ENCODE peak calls at places on chromosomes 1 and 21, in seven cellular contexts. One of them, this sample, is unnamed.

GRCh38 chr1:43274125-43274803 is 4.5 kb downstream of the TMEM125 start:
- DNase-seq in left ventricle myocardium inferior: no peak
- DNase-seq in K562: no peak
- DNase-seq in breast epithelium: no peak
- DNase-seq in mucosa of descending colon: no peak
- DNase-seq in keratinocyte: peak; percentile 17
- DNase-seq in colonic mucosa: no peak
- DNase-seq in this sample: peak; percentile 64

GRCh38 chr1:162003825-162004205 is 19.9 kb downstream of the OLFML2B start:
- DNase-seq in left ventricle myocardium inferior: no peak
- DNase-seq in K562: no peak
- DNase-seq in breast epithelium: no peak
- DNase-seq in mucosa of descending colon: no peak
- DNase-seq in keratinocyte: no peak
- DNase-seq in colonic mucosa: no peak
- DNase-seq in this sample: no peak

GRCh38 chr1:202105571-202106339 is 17.0 kb upstream of the GPR37L1 start:
- DNase-seq in left ventricle myocardium inferior: no peak
- DNase-seq in K562: peak; percentile 96
- DNase-seq in breast epithelium: peak; percentile 57
- DNase-seq in mucosa of descending colon: peak; percentile 93
- DNase-seq in keratinocyte: no peak
- DNase-seq in colonic mucosa: peak; percentile 95
- DNase-seq in this sample: no peak

GRCh38 chr1:40708750-40709099 is 17.2 kb downstream of the NFYC start:
- DNase-seq in left ventricle myocardium inferior: no peak
- DNase-seq in K562: peak; percentile 83
- DNase-seq in breast epithelium: no peak
- DNase-seq in mucosa of descending colon: no peak
- DNase-seq in keratinocyte: peak; percentile 15
- DNase-seq in colonic mucosa: no peak
- DNase-seq in this sample: no peak

GRCh38 chr1:167463055-167463454 is 55.3 kb downstream of the CD247 start:
- DNase-seq in left ventricle myocardium inferior: no peak
- DNase-seq in K562: no peak
- DNase-seq in breast epithelium: no peak
- DNase-seq in mucosa of descending colon: no peak
- DNase-seq in keratinocyte: no peak
- DNase-seq in colonic mucosa: no peak
- DNase-seq in this sample: no peak

GRCh38 chr1:165903672-165904071 is 76.3 kb downstream of the UCK2 start:
- DNase-seq in left ventricle myocardium inferior: no peak
- DNase-seq in K562: no peak
- DNase-seq in breast epithelium: peak; percentile 83
- DNase-seq in mucosa of descending colon: no peak
- DNase-seq in keratinocyte: peak; percentile 79
- DNase-seq in colonic mucosa: peak; percentile 61
- DNase-seq in this sample: no peak

GRCh38 chr1:223129229-223129851 is 13.7 kb downstream of the TLR5 start:
- DNase-seq in left ventricle myocardium inferior: peak; percentile 80
- DNase-seq in K562: peak; percentile 89
- DNase-seq in breast epithelium: no peak
- DNase-seq in mucosa of descending colon: peak; percentile 76
- DNase-seq in keratinocyte: no peak
- DNase-seq in colonic mucosa: peak; percentile 75
- DNase-seq in this sample: peak; percentile 88

GRCh38 chr21:18602711-18603110 is 199.1 kb upstream of the TMPRSS15 start:
- DNase-seq in left ventricle myocardium inferior: no peak
- DNase-seq in K562: no peak
- DNase-seq in breast epithelium: no peak
- DNase-seq in mucosa of descending colon: no peak
- DNase-seq in keratinocyte: no peak
- DNase-seq in colonic mucosa: no peak
- DNase-seq in this sample: no peak

GRCh38 chr1:25912076-25912831 is 6.0 kb upstream of the STMN1 start:
- DNase-seq in left ventricle myocardium inferior: no peak
- DNase-seq in K562: no peak
- DNase-seq in breast epithelium: no peak
- DNase-seq in mucosa of descending colon: no peak
- DNase-seq in keratinocyte: no peak
- DNase-seq in colonic mucosa: no peak
- DNase-seq in this sample: no peak

GRCh38 chr1:119046429-119047039 is 58.4 kb upstream of the TBX15 start:
- DNase-seq in left ventricle myocardium inferior: no peak
- DNase-seq in K562: no peak
- DNase-seq in breast epithelium: no peak
- DNase-seq in mucosa of descending colon: no peak
- DNase-seq in keratinocyte: no peak
- DNase-seq in colonic mucosa: no peak
- DNase-seq in this sample: no peak

GRCh38 chr1:94068096-94068830 is 52.7 kb downstream of the ABCA4 start:
- DNase-seq in left ventricle myocardium inferior: no peak
- DNase-seq in K562: no peak
- DNase-seq in breast epithelium: no peak
- DNase-seq in mucosa of descending colon: no peak
- DNase-seq in keratinocyte: no peak
- DNase-seq in colonic mucosa: no peak
- DNase-seq in this sample: no peak

GRCh38 chr1:210541680-210542358 is 213.1 kb downstream of the HHAT start:
- DNase-seq in left ventricle myocardium inferior: no peak
- DNase-seq in K562: no peak
- DNase-seq in breast epithelium: no peak
- DNase-seq in mucosa of descending colon: no peak
- DNase-seq in keratinocyte: no peak
- DNase-seq in colonic mucosa: no peak
- DNase-seq in this sample: no peak

GRCh38 chr1:168623003-168623828 is 46.8 kb downstream of the XCL1 start:
- DNase-seq in left ventricle myocardium inferior: no peak
- DNase-seq in K562: no peak
- DNase-seq in breast epithelium: no peak
- DNase-seq in mucosa of descending colon: no peak
- DNase-seq in keratinocyte: no peak
- DNase-seq in colonic mucosa: no peak
- DNase-seq in this sample: no peak

GRCh38 chr1:117970251-117970650 is 40.7 kb downstream of the WDR3 start:
- DNase-seq in left ventricle myocardium inferior: no peak
- DNase-seq in K562: no peak
- DNase-seq in breast epithelium: no peak
- DNase-seq in mucosa of descending colon: no peak
- DNase-seq in keratinocyte: no peak
- DNase-seq in colonic mucosa: no peak
- DNase-seq in this sample: no peak

GRCh38 chr1:197980457-197980856 is 63.3 kb downstream of the LHX9 start:
- DNase-seq in left ventricle myocardium inferior: no peak
- DNase-seq in K562: no peak
- DNase-seq in breast epithelium: no peak
- DNase-seq in mucosa of descending colon: no peak
- DNase-seq in keratinocyte: no peak
- DNase-seq in colonic mucosa: no peak
- DNase-seq in this sample: no peak

GRCh38 chr1:37657620-37658412 is 23.1 kb upstream of the RSPO1 start:
- DNase-seq in left ventricle myocardium inferior: no peak
- DNase-seq in K562: no peak
- DNase-seq in breast epithelium: no peak
- DNase-seq in mucosa of descending colon: no peak
- DNase-seq in keratinocyte: no peak
- DNase-seq in colonic mucosa: no peak
- DNase-seq in this sample: no peak

GRCh38 chr1:205522692-205523091 is 18.2 kb downstream of the CDK18 start:
- DNase-seq in left ventricle myocardium inferior: no peak
- DNase-seq in K562: no peak
- DNase-seq in breast epithelium: no peak
- DNase-seq in mucosa of descending colon: no peak
- DNase-seq in keratinocyte: no peak
- DNase-seq in colonic mucosa: no peak
- DNase-seq in this sample: no peak

GRCh38 chr1:116377564-116378529 is 4.8 kb downstream of the ATP1A1 start:
- DNase-seq in left ventricle myocardium inferior: peak; percentile 78
- DNase-seq in K562: no peak
- DNase-seq in breast epithelium: peak; percentile 60
- DNase-seq in mucosa of descending colon: no peak
- DNase-seq in keratinocyte: peak; percentile 65
- DNase-seq in colonic mucosa: peak; percentile 58
- DNase-seq in this sample: no peak

GRCh38 chr1:147812799-147813198 is 52.4 kb upstream of the GJA5 start:
- DNase-seq in left ventricle myocardium inferior: no peak
- DNase-seq in K562: no peak
- DNase-seq in breast epithelium: no peak
- DNase-seq in mucosa of descending colon: no peak
- DNase-seq in keratinocyte: no peak
- DNase-seq in colonic mucosa: no peak
- DNase-seq in this sample: no peak

GRCh38 chr1:197912739-197913494 is 4.3 kb upstream of the LHX9 start:
- DNase-seq in left ventricle myocardium inferior: no peak
- DNase-seq in K562: no peak
- DNase-seq in breast epithelium: no peak
- DNase-seq in mucosa of descending colon: no peak
- DNase-seq in keratinocyte: no peak
- DNase-seq in colonic mucosa: no peak
- DNase-seq in this sample: no peak

GRCh38 chr1:56436912-56437403 is 142.4 kb downstream of the PLPP3 start:
- DNase-seq in left ventricle myocardium inferior: no peak
- DNase-seq in K562: no peak
- DNase-seq in breast epithelium: no peak
- DNase-seq in mucosa of descending colon: no peak
- DNase-seq in keratinocyte: no peak
- DNase-seq in colonic mucosa: no peak
- DNase-seq in this sample: no peak

GRCh38 chr1:15525043-15525958 is 1.3 kb upstream of the CASP9 start:
- DNase-seq in left ventricle myocardium inferior: peak; percentile 99
- DNase-seq in K562: peak; percentile 93
- DNase-seq in breast epithelium: peak; percentile 31
- DNase-seq in mucosa of descending colon: peak; percentile 100
- DNase-seq in keratinocyte: no peak
- DNase-seq in colonic mucosa: peak; percentile 49
- DNase-seq in this sample: peak; percentile 99

GRCh38 chr1:172456344-172456769 is 12.5 kb upstream of the PIGC start:
- DNase-seq in left ventricle myocardium inferior: no peak
- DNase-seq in K562: no peak
- DNase-seq in breast epithelium: no peak
- DNase-seq in mucosa of descending colon: no peak
- DNase-seq in keratinocyte: no peak
- DNase-seq in colonic mucosa: no peak
- DNase-seq in this sample: no peak

GRCh38 chr1:17553970-17554369 is 14.5 kb downstream of the ARHGEF10L start:
- DNase-seq in left ventricle myocardium inferior: no peak
- DNase-seq in K562: no peak
- DNase-seq in breast epithelium: no peak
- DNase-seq in mucosa of descending colon: no peak
- DNase-seq in keratinocyte: peak; percentile 63
- DNase-seq in colonic mucosa: no peak
- DNase-seq in this sample: no peak

GRCh38 chr1:10387611-10388386 is 11.1 kb upstream of the PGD start:
- DNase-seq in left ventricle myocardium inferior: peak; percentile 50
- DNase-seq in K562: no peak
- DNase-seq in breast epithelium: no peak
- DNase-seq in mucosa of descending colon: peak; percentile 55
- DNase-seq in keratinocyte: no peak
- DNase-seq in colonic mucosa: no peak
- DNase-seq in this sample: no peak

GRCh38 chr1:41598325-41598724 is 113.8 kb upstream of the EDN2 start:
- DNase-seq in left ventricle myocardium inferior: no peak
- DNase-seq in K562: no peak
- DNase-seq in breast epithelium: no peak
- DNase-seq in mucosa of descending colon: no peak
- DNase-seq in keratinocyte: no peak
- DNase-seq in colonic mucosa: no peak
- DNase-seq in this sample: no peak

GRCh38 chr1:226672217-226672838 is 66.8 kb downstream of the ITPKB start:
- DNase-seq in left ventricle myocardium inferior: no peak
- DNase-seq in K562: no peak
- DNase-seq in breast epithelium: no peak
- DNase-seq in mucosa of descending colon: peak; percentile 29
- DNase-seq in keratinocyte: no peak
- DNase-seq in colonic mucosa: peak; percentile 49
- DNase-seq in this sample: no peak
- H3K4me1 ChIP-seq in left ventricle myocardium inferior: peaks cover 67% of the 10 kb centered on the region
- H3K4me1 ChIP-seq in K562: no peaks in the 10 kb centered on the region
- H3K4me1 ChIP-seq in breast epithelium: peaks cover 1% of the 10 kb centered on the region
- H3K4me1 ChIP-seq in mucosa of descending colon: peaks cover 23% of the 10 kb centered on the region
- H3K4me1 ChIP-seq in keratinocyte: peaks cover 13% of the 10 kb centered on the region
- H3K4me1 ChIP-seq in colonic mucosa: peaks cover 4% of the 10 kb centered on the region
- H3K4me1 ChIP-seq in this sample: peaks cover 35% of the 10 kb centered on the region

DNA sequence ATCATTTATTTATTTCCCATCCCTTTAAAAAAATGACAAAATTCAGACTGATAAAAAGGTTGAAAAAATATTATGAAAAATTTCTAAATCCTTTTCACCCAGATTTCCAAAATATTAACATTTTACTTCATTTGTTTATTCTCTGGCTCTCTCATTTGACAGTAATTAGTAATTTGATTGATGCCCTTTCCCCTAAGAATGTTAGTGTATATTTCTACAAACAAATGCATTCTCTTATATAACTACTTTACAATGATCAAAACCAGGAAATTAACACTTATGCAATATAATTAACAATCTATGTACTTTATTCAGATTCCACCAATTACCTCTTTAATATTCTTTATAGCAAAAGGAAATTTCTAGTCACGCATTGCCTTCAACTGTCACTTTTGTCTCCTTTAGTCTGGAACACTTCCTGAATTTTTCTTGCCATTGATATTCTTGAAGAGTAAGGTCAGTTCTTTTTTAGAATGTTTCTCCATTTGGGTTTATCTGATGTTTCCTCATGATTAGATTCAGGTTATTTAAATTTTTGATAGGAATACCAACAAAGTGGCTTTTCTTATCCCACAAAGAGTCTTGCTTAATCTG is 3.9 kb downstream of the CD53 start:
- DNase-seq in left ventricle myocardium inferior: no peak
- DNase-seq in K562: no peak
- DNase-seq in breast epithelium: no peak
- DNase-seq in mucosa of descending colon: no peak
- DNase-seq in keratinocyte: no peak
- DNase-seq in colonic mucosa: no peak
- DNase-seq in this sample: no peak
- H3K4me1 ChIP-seq in left ventricle myocardium inferior: no peaks in the 10 kb centered on the region
- H3K4me1 ChIP-seq in K562: peaks cover 6% of the 10 kb centered on the region
- H3K4me1 ChIP-seq in breast epithelium: no peaks in the 10 kb centered on the region
- H3K4me1 ChIP-seq in mucosa of descending colon: no peaks in the 10 kb centered on the region
- H3K4me1 ChIP-seq in keratinocyte: no peaks in the 10 kb centered on the region
- H3K4me1 ChIP-seq in colonic mucosa: no peaks in the 10 kb centered on the region
- H3K4me1 ChIP-seq in this sample: peaks cover 6% of the 10 kb centered on the region

DNA sequence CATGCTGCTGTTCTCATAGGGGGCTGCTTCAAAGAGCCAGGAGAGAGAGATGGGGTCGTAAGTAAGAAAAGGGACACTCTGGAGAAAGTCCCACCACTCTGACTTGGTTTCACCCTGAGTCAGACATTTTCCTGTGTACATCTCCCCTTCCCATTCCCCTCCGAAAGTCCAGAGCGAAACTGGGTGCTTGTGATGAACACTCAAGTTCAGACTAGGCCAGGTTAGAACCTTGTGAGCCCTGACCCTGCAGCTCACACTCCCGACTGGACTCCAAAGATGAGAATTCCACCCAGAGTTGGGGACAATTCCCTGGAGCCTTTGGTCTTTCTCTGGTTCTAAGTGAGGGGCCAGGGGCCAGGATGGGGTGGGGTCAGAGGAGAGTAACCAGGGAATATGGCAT is 139.5 kb downstream of the CNIH3 start:
- DNase-seq in left ventricle myocardium inferior: no peak
- DNase-seq in K562: no peak
- DNase-seq in breast epithelium: no peak
- DNase-seq in mucosa of descending colon: no peak
- DNase-seq in keratinocyte: no peak
- DNase-seq in colonic mucosa: no peak
- DNase-seq in this sample: no peak
- H3K4me1 ChIP-seq in left ventricle myocardium inferior: no peaks in the 10 kb centered on the region
- H3K4me1 ChIP-seq in K562: no peaks in the 10 kb centered on the region
- H3K4me1 ChIP-seq in breast epithelium: no peaks in the 10 kb centered on the region
- H3K4me1 ChIP-seq in mucosa of descending colon: no peaks in the 10 kb centered on the region
- H3K4me1 ChIP-seq in keratinocyte: no peaks in the 10 kb centered on the region
- H3K4me1 ChIP-seq in colonic mucosa: no peaks in the 10 kb centered on the region
- H3K4me1 ChIP-seq in this sample: no peaks in the 10 kb centered on the region

GRCh38 chr1:27137544-27138075 is 17.3 kb downstream of the SLC9A1 start:
- DNase-seq in left ventricle myocardium inferior: peak; percentile 42
- DNase-seq in K562: peak; percentile 67
- DNase-seq in breast epithelium: peak; percentile 68
- DNase-seq in mucosa of descending colon: peak; percentile 77
- DNase-seq in keratinocyte: no peak
- DNase-seq in colonic mucosa: peak; percentile 68
- DNase-seq in this sample: peak; percentile 86
- H3K4me1 ChIP-seq in left ventricle myocardium inferior: peaks cover 97% of the 10 kb centered on the region
- H3K4me1 ChIP-seq in K562: peaks cover 33% of the 10 kb centered on the region
- H3K4me1 ChIP-seq in breast epithelium: peaks cover 13% of the 10 kb centered on the region
- H3K4me1 ChIP-seq in mucosa of descending colon: peaks cover 52% of the 10 kb centered on the region
- H3K4me1 ChIP-seq in keratinocyte: peaks cover 25% of the 10 kb centered on the region
- H3K4me1 ChIP-seq in colonic mucosa: peaks cover 25% of the 10 kb centered on the region
- H3K4me1 ChIP-seq in this sample: peaks cover 62% of the 10 kb centered on the region